ENCODE peak calls at places on chromosomes 16 and 17, in seven cellular contexts. V is prostate gland; B is AG10803; W is uterus; E is psoas muscle; R is CD8-positive, alpha-beta memory T cell; C is lower leg skin. L is an unnamed sample.

GRCh38 chr17:31388770-31389672 is 2.5 kb upstream of the RAB11FIP4 start:
- DNase-seq in E (no peak), V (no peak), W (no peak), B (no peak), R (peak; percentile 27), C (no peak), L (peak; percentile 34)

GRCh38 chr16:25707982-25708583 is 16.3 kb downstream of the HS3ST4 start:
- DNase-seq in C (no peak), R (no peak), V (no peak), B (no peak), W (no peak), E (no peak), L (no peak)

GRCh38 chr17:27512511-27513346 is 56.5 kb downstream of the KSR1 start:
- DNase-seq in V (no peak), R (no peak), W (no peak), C (no peak), B (no peak), E (no peak), L (no peak)

GRCh38 chr17:47180337-47180736 is 8.8 kb downstream of the CDC27 start:
- DNase-seq in C (no peak), E (no peak), W (no peak), R (no peak), V (no peak), B (no peak), L (no peak)

GRCh38 chr17:57245786-57246185 is 10.5 kb upstream of the MSI2 start:
- DNase-seq in C (no peak), B (no peak), W (no peak), E (no peak), V (no peak), R (no peak), L (no peak)

GRCh38 chr16:13863075-13863765 is 56.7 kb upstream of the ERCC4 start:
- DNase-seq in V (no peak), W (no peak), E (no peak), B (no peak), C (no peak), R (no peak), L (no peak)

GRCh38 chr16:66470556-66470955 is 43.5 kb downstream of the BEAN1 start:
- DNase-seq in E (no peak), R (no peak), V (no peak), W (no peak), B (no peak), C (no peak), L (no peak)

GRCh38 chr17:58630883-58631522 is 60.8 kb downstream of the TEX14 start:
- DNase-seq in E (no peak), R (peak; percentile 8), C (no peak), V (peak; percentile 11), B (no peak), W (peak; percentile 53), L (no peak)

GRCh38 chr16:75496546-75496945 is 1.3 kb upstream of the CHST6 start:
- DNase-seq in B (no peak), E (no peak), V (no peak), R (no peak), C (no peak), W (no peak), L (no peak)

GRCh38 chr16:76490240-76490639 is 213.0 kb downstream of the CNTNAP4 start:
- DNase-seq in E (no peak), B (no peak), W (no peak), V (no peak), R (no peak), C (no peak), L (no peak)

GRCh38 chr16:8632675-8633182 is 11.2 kb downstream of the METTL22 start:
- DNase-seq in B (no peak), W (no peak), E (peak; percentile 29), V (no peak), R (no peak), C (peak; percentile 26), L (no peak)

GRCh38 chr17:64037802-64038201 is 17.4 kb upstream of the ICAM2 start:
- DNase-seq in R (no peak), C (no peak), B (no peak), V (no peak), W (no peak), E (no peak), L (no peak)

DNA sequence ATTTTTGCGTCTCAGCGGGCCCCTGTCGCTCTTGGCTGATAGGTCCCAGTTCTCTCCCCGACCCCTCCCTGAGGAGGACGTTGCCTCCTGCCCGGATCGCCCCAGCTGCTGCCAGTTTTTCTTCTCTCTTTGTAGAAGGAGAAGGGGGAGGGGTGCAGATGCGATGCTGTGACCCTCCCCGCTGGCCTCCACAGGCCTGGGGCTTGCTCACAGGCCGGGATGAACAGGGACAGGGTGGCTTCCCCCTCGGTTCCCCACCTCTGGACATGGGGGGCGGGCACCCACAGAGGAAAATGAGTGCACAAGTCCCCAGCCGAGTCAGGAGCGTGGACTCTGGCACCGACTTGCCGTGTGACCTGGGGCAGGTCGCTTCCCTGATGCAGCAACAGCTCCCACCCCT is 53.5 kb upstream of the ZC3H18 start:
- DNase-seq in R (no peak), B (no peak), C (no peak), V (no peak), E (no peak), W (no peak), L (no peak)
- H3K4me3 ChIP-seq in R (no peak overlapping the region), B (no peak overlapping the region), C (no peak overlapping the region), V (no peak overlapping the region), E (no peak overlapping the region), W (no peak overlapping the region), L (no peak overlapping the region)

GRCh38 chr17:77451271-77451893 is 310.6 kb downstream of the SEC14L1 start:
- DNase-seq in R (peak; percentile 60), W (peak; percentile 71), B (peak; percentile 44), E (peak; percentile 67), V (peak; percentile 66), C (no peak), L (peak; percentile 76)
- H3K4me3 ChIP-seq in R (peak overlapping the region; percentile 95), W (peak overlapping the region; percentile 43), B (peak overlapping the region; percentile 54), E (peak overlapping the region; percentile 67), V (peak overlapping the region; percentile 42), C (peak overlapping the region; percentile 14), L (peak overlapping the region; percentile 96)

DNA sequence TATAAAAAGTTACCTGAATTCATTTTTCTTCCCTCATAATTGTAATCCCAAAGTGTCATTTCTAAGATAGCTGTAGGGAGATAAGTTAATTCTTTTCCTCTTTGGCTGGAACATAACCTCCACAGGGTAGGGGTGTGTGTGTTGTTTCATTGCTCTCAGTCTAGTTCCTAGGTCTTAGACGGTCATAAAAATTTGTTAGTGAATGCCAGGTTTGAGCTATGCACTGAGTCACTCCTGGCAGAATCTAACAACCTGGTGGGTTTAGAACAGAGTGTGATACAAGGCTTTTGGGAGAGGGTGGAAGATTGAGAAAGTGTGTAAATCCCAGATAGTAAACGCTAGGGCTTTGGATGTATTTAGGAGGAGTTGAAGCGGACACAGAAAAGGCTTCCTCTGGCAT is 894 bp upstream of the PHKG2 start:
- DNase-seq in B (peak; percentile 51), W (no peak), V (no peak), C (no peak), E (no peak), R (no peak), L (no peak)
- H3K4me3 ChIP-seq in B (no peak overlapping the region), W (peak overlapping the region; percentile 100), V (peak overlapping the region; percentile 95), C (no peak overlapping the region), E (peak overlapping the region; percentile 78), R (peak overlapping the region; percentile 75), L (peak overlapping the region; percentile 71)

DNA sequence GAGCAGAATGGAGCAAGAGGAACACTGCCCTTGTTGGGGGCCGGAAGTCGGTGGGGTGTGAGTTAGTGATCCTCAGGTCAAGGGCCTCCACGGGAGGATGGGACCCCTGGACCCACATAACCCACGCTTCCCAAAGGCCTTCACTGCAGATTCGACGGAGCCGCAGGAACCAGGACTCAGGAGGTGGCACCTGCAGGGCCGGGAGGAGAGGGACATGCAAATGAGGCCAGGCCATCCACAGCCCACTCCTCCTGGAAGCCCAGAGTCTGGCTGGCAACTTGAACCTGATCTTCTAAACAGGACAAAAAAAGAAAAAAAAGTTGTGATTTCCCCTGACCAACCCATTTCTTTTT is 299.9 kb downstream of the SOX9 start:
- DNase-seq in C (no peak), B (no peak), R (no peak), E (no peak), V (no peak), W (no peak), L (no peak)
- H3K4me3 ChIP-seq in C (no peak overlapping the region), B (no peak overlapping the region), R (no peak overlapping the region), E (no peak overlapping the region), V (no peak overlapping the region), W (no peak overlapping the region), L (no peak overlapping the region)

GRCh38 chr16:22340945-22341344 is 33.5 kb downstream of the CDR2 start:
- DNase-seq in B (no peak), V (no peak), C (no peak), R (no peak), E (no peak), W (no peak), L (no peak)
- H3K4me3 ChIP-seq in B (no peak overlapping the region), V (no peak overlapping the region), C (no peak overlapping the region), R (no peak overlapping the region), E (no peak overlapping the region), W (no peak overlapping the region), L (no peak overlapping the region)

GRCh38 chr16:50244504-50245416 is 21.6 kb upstream of the ADCY7 start:
- DNase-seq in V (no peak), E (no peak), C (no peak), W (no peak), B (no peak), R (no peak), L (no peak)
- H3K4me3 ChIP-seq in V (no peak overlapping the region), E (peak overlapping the region; percentile 70), C (no peak overlapping the region), W (no peak overlapping the region), B (peak overlapping the region; percentile 62), R (peak overlapping the region; percentile 47), L (no peak overlapping the region)

DNA sequence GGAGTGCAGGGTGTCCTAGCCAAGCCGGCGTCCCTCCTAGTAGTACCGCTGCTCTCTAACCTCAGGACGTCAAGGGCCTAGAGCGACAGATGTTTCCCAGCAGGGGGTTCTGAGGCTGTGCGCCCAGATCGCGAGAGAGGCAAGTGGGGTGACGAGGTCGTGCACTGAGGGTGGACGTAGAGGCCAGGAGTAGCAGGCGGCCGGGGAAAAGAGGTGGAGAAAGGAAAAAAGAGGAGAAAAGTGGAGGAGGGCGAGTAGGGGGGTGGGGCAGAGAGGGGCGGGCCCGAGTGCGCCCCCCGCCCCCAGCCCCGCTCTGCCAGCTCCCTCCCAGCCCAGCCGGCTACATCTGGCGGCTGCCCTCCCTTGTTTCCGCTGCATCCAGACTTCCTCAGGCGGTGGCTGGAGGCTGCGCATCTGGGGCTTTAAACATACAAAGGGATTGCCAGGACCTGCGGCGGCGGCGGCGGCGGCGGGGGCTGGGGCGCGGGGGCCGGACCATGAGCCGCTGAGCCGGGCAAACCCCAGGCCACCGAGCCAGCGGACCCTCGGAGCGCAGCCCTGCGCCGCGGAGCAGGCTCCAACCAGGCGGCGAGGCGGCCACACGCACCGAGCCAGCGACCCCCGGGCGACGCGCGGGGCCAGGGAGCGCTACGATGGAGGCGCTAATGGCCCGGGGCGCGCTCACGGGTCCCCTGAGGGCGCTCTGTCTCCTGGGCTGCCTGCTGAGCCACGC is at the start of gene MMP2:
- DNase-seq in C (peak; percentile 60), R (no peak), V (no peak), W (peak; percentile 86), E (peak; percentile 80), B (peak; percentile 89), L (no peak)
- H3K4me3 ChIP-seq in C (peak within 1 kb of the TSS; percentile 54), R (no peak within 1 kb of the TSS), V (peak within 1 kb of the TSS; percentile 44), W (peak within 1 kb of the TSS; percentile 50), E (peak within 1 kb of the TSS; percentile 65), B (peak within 1 kb of the TSS; percentile 99), L (no peak within 1 kb of the TSS)